ENCODE peak calls at places on chromosomes 12 and 14, in ten cellular contexts. P is breast epithelium, I is transverse colon, L is GM12878, F is upper lobe of left lung, O is SK-N-SH, Y is HepG2, K is prostate gland, U is HCT116, R is K562. S is an unnamed sample.
A peak's percentile ranks its signal among the peaks of the same experiment; 100 is the strongest.

GRCh38 chr12:108363165-108363564 is 24.1 kb upstream of the CMKLR1 start:
- DNase-seq in P (no peak), I (no peak), L (no peak), F (no peak), O (no peak), Y (no peak), K (no peak), U (no peak), R (no peak), S (no peak)

GRCh38 chr14:53295985-53296582 is 143.0 kb upstream of the DDHD1 start:
- DNase-seq in P (no peak), I (no peak), L (no peak), F (no peak), O (peak; percentile 8), Y (peak; percentile 17), K (no peak), U (peak; percentile 23), R (peak; percentile 34), S (no peak)

GRCh38 chr12:54286042-54286931 is 5.8 kb downstream of the HNRNPA1 start:
- DNase-seq in P (no peak), I (no peak), L (no peak), F (no peak), O (no peak), Y (no peak), K (peak; percentile 18), U (no peak), R (no peak), S (no peak)

GRCh38 chr12:70366581-70367267 is 634 bp downstream of the KCNMB4 start:
- DNase-seq in P (no peak), I (peak; percentile 41), L (no peak), F (peak; percentile 29), O (peak; percentile 60), Y (peak; percentile 13), K (peak; percentile 24), U (peak; percentile 37), R (peak; percentile 14), S (peak; percentile 40)

GRCh38 chr12:145369-145960 is 68.5 kb downstream of the SLC6A12 start:
- DNase-seq in P (no peak), I (no peak), L (no peak), F (no peak), O (no peak), Y (peak; percentile 61), K (no peak), U (no peak), R (no peak), S (no peak)

GRCh38 chr14:72303930-72304329 is 371.7 kb downstream of the RGS6 start:
- DNase-seq in P (no peak), I (no peak), L (no peak), F (no peak), O (no peak), Y (no peak), K (no peak), U (no peak), R (no peak), S (no peak)

GRCh38 chr12:58416211-58416610 is 474.8 kb downstream of the ATP23 start:
- DNase-seq in P (no peak), I (no peak), L (no peak), F (no peak), O (no peak), Y (no peak), K (no peak), U (no peak), R (no peak), S (no peak)

GRCh38 chr12:8544295-8544694 is 3.6 kb upstream of the CLEC4E start:
- DNase-seq in P (no peak), I (peak; percentile 52), L (peak; percentile 40), F (peak; percentile 68), O (peak; percentile 49), Y (peak; percentile 27), K (peak; percentile 58), U (peak; percentile 35), R (peak; percentile 44), S (peak; percentile 66)

GRCh38 chr12:56565510-56566101 is 44.0 kb downstream of the RBMS2 start:
- DNase-seq in P (no peak), I (peak; percentile 76), L (no peak), F (peak; percentile 77), O (no peak), Y (peak; percentile 54), K (no peak), U (no peak), R (peak; percentile 37), S (peak; percentile 55)

GRCh38 chr12:95022477-95022876 is 19.0 kb upstream of the NDUFA12 start:
- DNase-seq in P (no peak), I (no peak), L (no peak), F (no peak), O (no peak), Y (no peak), K (no peak), U (no peak), R (no peak), S (no peak)

GRCh38 chr14:61484826-61485584 is 163.6 kb downstream of the PRKCH start:
- DNase-seq in P (no peak), I (no peak), L (no peak), F (no peak), O (peak; percentile 60), Y (no peak), K (no peak), U (no peak), R (no peak), S (no peak)

GRCh38 chr12:64903738-64904137 is 79.3 kb downstream of the TBC1D30 start:
- DNase-seq in P (no peak), I (no peak), L (no peak), F (no peak), O (no peak), Y (no peak), K (no peak), U (no peak), R (no peak), S (no peak)

GRCh38 chr14:20681348-20682126 is 2.8 kb upstream of the RNASE4 start:
- DNase-seq in P (peak; percentile 83), I (peak; percentile 84), L (peak; percentile 89), F (peak; percentile 82), O (peak; percentile 51), Y (peak; percentile 94), K (peak; percentile 76), U (peak; percentile 83), R (peak; percentile 58), S (peak; percentile 86)

GRCh38 chr12:49744363-49744885 is 3.1 kb downstream of the TMBIM6 start:
- DNase-seq in P (no peak), I (no peak), L (no peak), F (no peak), O (no peak), Y (no peak), K (no peak), U (no peak), R (no peak), S (no peak)

GRCh38 chr12:49750994-49751393 is 9.6 kb downstream of the TMBIM6 start:
- DNase-seq in P (no peak), I (no peak), L (no peak), F (no peak), O (no peak), Y (no peak), K (no peak), U (no peak), R (no peak), S (no peak)

GRCh38 chr12:49748800-49749199 is 7.4 kb downstream of the TMBIM6 start:
- DNase-seq in P (no peak), I (no peak), L (no peak), F (no peak), O (no peak), Y (no peak), K (no peak), U (no peak), R (no peak), S (no peak)

GRCh38 chr12:49750027-49750977 is 8.9 kb downstream of the TMBIM6 start:
- DNase-seq in P (no peak), I (no peak), L (peak; percentile 36), F (peak; percentile 62), O (no peak), Y (peak; percentile 31), K (no peak), U (peak; percentile 54), R (no peak), S (no peak)

GRCh38 chr12:49748306-49748705 is 6.9 kb downstream of the TMBIM6 start:
- DNase-seq in P (no peak), I (no peak), L (no peak), F (no peak), O (no peak), Y (no peak), K (no peak), U (no peak), R (no peak), S (no peak)
- TF ChIP-seq POLR2AphosphoS5 in P (no peak), I (no peak), L (no peak), F (no peak), O (no peak), Y (no peak), K (no peak), U (no peak), R (no peak), S (no peak)

GRCh38 chr14:74572829-74573360 is 39.1 kb downstream of the LTBP2 start:
- DNase-seq in P (no peak), I (no peak), L (no peak), F (no peak), O (no peak), Y (no peak), K (peak; percentile 41), U (no peak), R (no peak), S (no peak)
- H3K4me3 ChIP-seq in P (peak overlapping the region; percentile 32), I (no peak overlapping the region), L (no peak overlapping the region), F (no peak overlapping the region), O (no peak overlapping the region), Y (no peak overlapping the region), K (peak overlapping the region; percentile 1), U (peak overlapping the region; percentile 50), R (no peak overlapping the region), S (no peak overlapping the region)

GRCh38 chr14:54686219-54686870 is 119.4 kb downstream of the SAMD4A start:
- DNase-seq in P (no peak), I (no peak), L (no peak), F (no peak), O (no peak), Y (no peak), K (no peak), U (no peak), R (no peak), S (no peak)
- TF ChIP-seq POLR2AphosphoS5 in P (no peak), I (peak; percentile 68), L (no peak), F (no peak), O (no peak), Y (no peak), K (peak; percentile 60), U (no peak), R (no peak), S (peak; percentile 65)

GRCh38 chr14:45065951-45066350 is 18.0 kb upstream of the PRPF39 start:
- DNase-seq in P (no peak), I (no peak), L (no peak), F (no peak), O (no peak), Y (no peak), K (no peak), U (no peak), R (no peak), S (no peak)

GRCh38 chr14:45070215-45070614 is 13.7 kb upstream of the PRPF39 start:
- DNase-seq in P (no peak), I (no peak), L (no peak), F (no peak), O (no peak), Y (no peak), K (no peak), U (no peak), R (no peak), S (no peak)

GRCh38 chr14:45066667-45067066 is 17.2 kb upstream of the PRPF39 start:
- DNase-seq in P (no peak), I (no peak), L (no peak), F (no peak), O (no peak), Y (no peak), K (no peak), U (no peak), R (no peak), S (no peak)

GRCh38 chr14:45065540-45065939 is 18.4 kb upstream of the PRPF39 start:
- DNase-seq in P (no peak), I (no peak), L (no peak), F (no peak), O (no peak), Y (no peak), K (no peak), U (no peak), R (no peak), S (no peak)

GRCh38 chr14:45068396-45068795 is 15.5 kb upstream of the PRPF39 start:
- DNase-seq in P (no peak), I (no peak), L (no peak), F (no peak), O (no peak), Y (no peak), K (no peak), U (no peak), R (no peak), S (no peak)
- H3K4me3 ChIP-seq in P (no peak overlapping the region), I (no peak overlapping the region), L (no peak overlapping the region), F (no peak overlapping the region), O (no peak overlapping the region), Y (no peak overlapping the region), K (no peak overlapping the region), U (no peak overlapping the region), R (no peak overlapping the region), S (no peak overlapping the region)